ENCODE peak calls at places on chromosomes 6 and 20, in four cellular contexts. One of them, this sample, is unnamed.

GRCh38 chr6:127514396-127515227 is 4.5 kb downstream of the MTCL3 start:
- DNase-seq in posterior cingulate gyrus: peak; percentile 62
- DNase-seq in nephron progenitor cell: peak; percentile 74
- DNase-seq in stimulated activated CD4-positive, alpha-beta T cell treated with anti-CD3 and anti-CD28 coated beads, Interleukin-2, amount 100 ng/mL, for 48 hours: peak; percentile 29
- DNase-seq in this sample: peak; percentile 86

GRCh38 chr6:159852877-159853276 is 37.9 kb upstream of the MAS1 start:
- DNase-seq in posterior cingulate gyrus: peak; percentile 31
- DNase-seq in nephron progenitor cell: no peak
- DNase-seq in stimulated activated CD4-positive, alpha-beta T cell treated with anti-CD3 and anti-CD28 coated beads, Interleukin-2, amount 100 ng/mL, for 48 hours: no peak
- DNase-seq in this sample: no peak

GRCh38 chr6:134624781-134625180 is 306.9 kb upstream of the SGK1 start:
- DNase-seq in nephron progenitor cell: no peak
- DNase-seq in stimulated activated CD4-positive, alpha-beta T cell treated with anti-CD3 and anti-CD28 coated beads, Interleukin-2, amount 100 ng/mL, for 48 hours: no peak
- DNase-seq in posterior cingulate gyrus: no peak
- DNase-seq in this sample: no peak

GRCh38 chr6:166541876-166542579 is 44.5 kb downstream of the RAMACL start:
- DNase-seq in nephron progenitor cell: no peak
- DNase-seq in posterior cingulate gyrus: no peak
- DNase-seq in stimulated activated CD4-positive, alpha-beta T cell treated with anti-CD3 and anti-CD28 coated beads, Interleukin-2, amount 100 ng/mL, for 48 hours: no peak
- DNase-seq in this sample: no peak

GRCh38 chr6:138031850-138032249 is 75.4 kb downstream of the PERP start:
- DNase-seq in posterior cingulate gyrus: no peak
- DNase-seq in stimulated activated CD4-positive, alpha-beta T cell treated with anti-CD3 and anti-CD28 coated beads, Interleukin-2, amount 100 ng/mL, for 48 hours: no peak
- DNase-seq in nephron progenitor cell: no peak
- DNase-seq in this sample: no peak

GRCh38 chr6:132060591-132060990 is 109.4 kb upstream of the CCN2 start:
- DNase-seq in posterior cingulate gyrus: no peak
- DNase-seq in nephron progenitor cell: no peak
- DNase-seq in stimulated activated CD4-positive, alpha-beta T cell treated with anti-CD3 and anti-CD28 coated beads, Interleukin-2, amount 100 ng/mL, for 48 hours: no peak
- DNase-seq in this sample: no peak

GRCh38 chr6:28941681-28942448 is 18.1 kb upstream of the TRIM27 start:
- DNase-seq in nephron progenitor cell: peak; percentile 59
- DNase-seq in posterior cingulate gyrus: no peak
- DNase-seq in stimulated activated CD4-positive, alpha-beta T cell treated with anti-CD3 and anti-CD28 coated beads, Interleukin-2, amount 100 ng/mL, for 48 hours: no peak
- DNase-seq in this sample: no peak

GRCh38 chr6:156775717-156776116 is 1.5 kb upstream of the ARID1B start:
- DNase-seq in stimulated activated CD4-positive, alpha-beta T cell treated with anti-CD3 and anti-CD28 coated beads, Interleukin-2, amount 100 ng/mL, for 48 hours: no peak
- DNase-seq in posterior cingulate gyrus: no peak
- DNase-seq in nephron progenitor cell: no peak
- DNase-seq in this sample: no peak

GRCh38 chr20:37229300-37229699 is 32.3 kb downstream of the GHRH start:
- DNase-seq in stimulated activated CD4-positive, alpha-beta T cell treated with anti-CD3 and anti-CD28 coated beads, Interleukin-2, amount 100 ng/mL, for 48 hours: no peak
- DNase-seq in nephron progenitor cell: no peak
- DNase-seq in posterior cingulate gyrus: no peak
- DNase-seq in this sample: no peak

GRCh38 chr6:21256197-21256596 is 337.4 kb upstream of the SOX4 start:
- DNase-seq in stimulated activated CD4-positive, alpha-beta T cell treated with anti-CD3 and anti-CD28 coated beads, Interleukin-2, amount 100 ng/mL, for 48 hours: no peak
- DNase-seq in nephron progenitor cell: no peak
- DNase-seq in posterior cingulate gyrus: no peak
- DNase-seq in this sample: no peak

GRCh38 chr6:30154709-30155521 is 6.1 kb downstream of the TRIM10 start:
- DNase-seq in nephron progenitor cell: no peak
- DNase-seq in posterior cingulate gyrus: no peak
- DNase-seq in stimulated activated CD4-positive, alpha-beta T cell treated with anti-CD3 and anti-CD28 coated beads, Interleukin-2, amount 100 ng/mL, for 48 hours: no peak
- DNase-seq in this sample: no peak

GRCh38 chr6:16319813-16320532 is 81.6 kb downstream of the GMPR start:
- DNase-seq in stimulated activated CD4-positive, alpha-beta T cell treated with anti-CD3 and anti-CD28 coated beads, Interleukin-2, amount 100 ng/mL, for 48 hours: peak; percentile 47
- DNase-seq in nephron progenitor cell: no peak
- DNase-seq in posterior cingulate gyrus: peak; percentile 57
- DNase-seq in this sample: peak; percentile 83

GRCh38 chr6:140537834-140538680 is 1163.6 kb upstream of the CITED2 start:
- DNase-seq in nephron progenitor cell: peak; percentile 18
- DNase-seq in posterior cingulate gyrus: no peak
- DNase-seq in stimulated activated CD4-positive, alpha-beta T cell treated with anti-CD3 and anti-CD28 coated beads, Interleukin-2, amount 100 ng/mL, for 48 hours: no peak
- DNase-seq in this sample: no peak

GRCh38 chr20:62603021-62603906 is 39.0 kb upstream of the SLCO4A1 start:
- DNase-seq in nephron progenitor cell: no peak
- DNase-seq in posterior cingulate gyrus: no peak
- DNase-seq in stimulated activated CD4-positive, alpha-beta T cell treated with anti-CD3 and anti-CD28 coated beads, Interleukin-2, amount 100 ng/mL, for 48 hours: no peak
- DNase-seq in this sample: peak; percentile 94

GRCh38 chr6:16130932-16131387 is 2.1 kb downstream of the MYLIP start:
- DNase-seq in posterior cingulate gyrus: no peak
- DNase-seq in nephron progenitor cell: peak; percentile 12
- DNase-seq in stimulated activated CD4-positive, alpha-beta T cell treated with anti-CD3 and anti-CD28 coated beads, Interleukin-2, amount 100 ng/mL, for 48 hours: no peak
- DNase-seq in this sample: no peak

GRCh38 chr6:44057238-44057930 is 69.9 kb downstream of the MRPL14 start:
- DNase-seq in posterior cingulate gyrus: no peak
- DNase-seq in nephron progenitor cell: no peak
- DNase-seq in stimulated activated CD4-positive, alpha-beta T cell treated with anti-CD3 and anti-CD28 coated beads, Interleukin-2, amount 100 ng/mL, for 48 hours: no peak
- DNase-seq in this sample: no peak

GRCh38 chr20:19938421-19938787 is 78.8 kb upstream of the NAA20 start:
- DNase-seq in nephron progenitor cell: no peak
- DNase-seq in posterior cingulate gyrus: no peak
- DNase-seq in stimulated activated CD4-positive, alpha-beta T cell treated with anti-CD3 and anti-CD28 coated beads, Interleukin-2, amount 100 ng/mL, for 48 hours: no peak
- DNase-seq in this sample: no peak

GRCh38 chr20:8782804-8783203 is 286.1 kb upstream of the PLCB4 start:
- DNase-seq in stimulated activated CD4-positive, alpha-beta T cell treated with anti-CD3 and anti-CD28 coated beads, Interleukin-2, amount 100 ng/mL, for 48 hours: no peak
- DNase-seq in posterior cingulate gyrus: no peak
- DNase-seq in nephron progenitor cell: no peak
- DNase-seq in this sample: no peak

GRCh38 chr6:134041093-134041492 is 11.3 kb downstream of the SLC2A12 start:
- DNase-seq in stimulated activated CD4-positive, alpha-beta T cell treated with anti-CD3 and anti-CD28 coated beads, Interleukin-2, amount 100 ng/mL, for 48 hours: no peak
- DNase-seq in nephron progenitor cell: no peak
- DNase-seq in posterior cingulate gyrus: no peak
- DNase-seq in this sample: no peak

GRCh38 chr6:13494137-13494536 is 6.7 kb upstream of the GFOD1 start:
- DNase-seq in nephron progenitor cell: no peak
- DNase-seq in posterior cingulate gyrus: no peak
- DNase-seq in stimulated activated CD4-positive, alpha-beta T cell treated with anti-CD3 and anti-CD28 coated beads, Interleukin-2, amount 100 ng/mL, for 48 hours: no peak
- DNase-seq in this sample: no peak

GRCh38 chr6:163808871-163809270 is 394.4 kb downstream of the QKI start:
- DNase-seq in stimulated activated CD4-positive, alpha-beta T cell treated with anti-CD3 and anti-CD28 coated beads, Interleukin-2, amount 100 ng/mL, for 48 hours: no peak
- DNase-seq in posterior cingulate gyrus: no peak
- DNase-seq in nephron progenitor cell: no peak
- DNase-seq in this sample: no peak

GRCh38 chr6:28657367-28657755 is 131.7 kb downstream of the GPX5 start:
- DNase-seq in nephron progenitor cell: no peak
- DNase-seq in posterior cingulate gyrus: no peak
- DNase-seq in stimulated activated CD4-positive, alpha-beta T cell treated with anti-CD3 and anti-CD28 coated beads, Interleukin-2, amount 100 ng/mL, for 48 hours: no peak
- DNase-seq in this sample: no peak

GRCh38 chr20:4434681-4435080 is 287.0 kb upstream of the PRND start:
- DNase-seq in nephron progenitor cell: no peak
- DNase-seq in stimulated activated CD4-positive, alpha-beta T cell treated with anti-CD3 and anti-CD28 coated beads, Interleukin-2, amount 100 ng/mL, for 48 hours: no peak
- DNase-seq in posterior cingulate gyrus: no peak
- DNase-seq in this sample: no peak

GRCh38 chr20:57785061-57785460 is 75.2 kb upstream of the PMEPA1 start:
- DNase-seq in stimulated activated CD4-positive, alpha-beta T cell treated with anti-CD3 and anti-CD28 coated beads, Interleukin-2, amount 100 ng/mL, for 48 hours: no peak
- DNase-seq in posterior cingulate gyrus: no peak
- DNase-seq in nephron progenitor cell: no peak
- DNase-seq in this sample: peak; percentile 68

GRCh38 chr6:28910901-28911680 is 12.7 kb downstream of the TRIM27 start:
- DNase-seq in posterior cingulate gyrus: no peak
- DNase-seq in nephron progenitor cell: no peak
- DNase-seq in stimulated activated CD4-positive, alpha-beta T cell treated with anti-CD3 and anti-CD28 coated beads, Interleukin-2, amount 100 ng/mL, for 48 hours: no peak
- DNase-seq in this sample: no peak

GRCh38 chr6:79512014-79512413 is 25.2 kb downstream of the LCA5 start:
- DNase-seq in stimulated activated CD4-positive, alpha-beta T cell treated with anti-CD3 and anti-CD28 coated beads, Interleukin-2, amount 100 ng/mL, for 48 hours: no peak
- DNase-seq in nephron progenitor cell: no peak
- DNase-seq in posterior cingulate gyrus: no peak
- DNase-seq in this sample: no peak

GRCh38 chr20:62787329-62787728 is 8.9 kb upstream of the MRGBP start:
- DNase-seq in nephron progenitor cell: no peak
- DNase-seq in posterior cingulate gyrus: no peak
- DNase-seq in stimulated activated CD4-positive, alpha-beta T cell treated with anti-CD3 and anti-CD28 coated beads, Interleukin-2, amount 100 ng/mL, for 48 hours: no peak
- DNase-seq in this sample: no peak

GRCh38 chr20:56249244-56249955 is 868 bp downstream of the MC3R start:
- DNase-seq in nephron progenitor cell: peak; percentile 44
- DNase-seq in stimulated activated CD4-positive, alpha-beta T cell treated with anti-CD3 and anti-CD28 coated beads, Interleukin-2, amount 100 ng/mL, for 48 hours: peak; percentile 26
- DNase-seq in posterior cingulate gyrus: peak; percentile 24
- DNase-seq in this sample: no peak

GRCh38 chr6:20789162-20789561 is 254.9 kb downstream of the CDKAL1 start:
- DNase-seq in nephron progenitor cell: no peak
- DNase-seq in posterior cingulate gyrus: no peak
- DNase-seq in stimulated activated CD4-positive, alpha-beta T cell treated with anti-CD3 and anti-CD28 coated beads, Interleukin-2, amount 100 ng/mL, for 48 hours: no peak
- DNase-seq in this sample: no peak

GRCh38 chr20:16368645-16369292 is 204.5 kb downstream of the KIF16B start:
- DNase-seq in posterior cingulate gyrus: no peak
- DNase-seq in nephron progenitor cell: no peak
- DNase-seq in stimulated activated CD4-positive, alpha-beta T cell treated with anti-CD3 and anti-CD28 coated beads, Interleukin-2, amount 100 ng/mL, for 48 hours: no peak
- DNase-seq in this sample: no peak

GRCh38 chr6:53975966-53976610 is 135.2 kb upstream of the MLIP start:
- DNase-seq in stimulated activated CD4-positive, alpha-beta T cell treated with anti-CD3 and anti-CD28 coated beads, Interleukin-2, amount 100 ng/mL, for 48 hours: no peak
- DNase-seq in nephron progenitor cell: no peak
- DNase-seq in posterior cingulate gyrus: no peak
- DNase-seq in this sample: no peak

GRCh38 chr6:157597461-157598312 is 216.7 kb downstream of the ZDHHC14 start:
- DNase-seq in nephron progenitor cell: peak; percentile 44
- DNase-seq in posterior cingulate gyrus: peak; percentile 53
- DNase-seq in stimulated activated CD4-positive, alpha-beta T cell treated with anti-CD3 and anti-CD28 coated beads, Interleukin-2, amount 100 ng/mL, for 48 hours: peak; percentile 17
- DNase-seq in this sample: peak; percentile 41

GRCh38 chr6:156949376-156949775 is 172.2 kb downstream of the ARID1B start:
- DNase-seq in stimulated activated CD4-positive, alpha-beta T cell treated with anti-CD3 and anti-CD28 coated beads, Interleukin-2, amount 100 ng/mL, for 48 hours: no peak
- DNase-seq in nephron progenitor cell: no peak
- DNase-seq in posterior cingulate gyrus: no peak
- DNase-seq in this sample: no peak

GRCh38 chr6:121848523-121849255 is 413.2 kb downstream of the GJA1 start:
- DNase-seq in posterior cingulate gyrus: peak; percentile 28
- DNase-seq in stimulated activated CD4-positive, alpha-beta T cell treated with anti-CD3 and anti-CD28 coated beads, Interleukin-2, amount 100 ng/mL, for 48 hours: no peak
- DNase-seq in nephron progenitor cell: no peak
- DNase-seq in this sample: no peak

GRCh38 chr20:59399426-59400099 is 99.2 kb downstream of the EDN3 start:
- DNase-seq in nephron progenitor cell: no peak
- DNase-seq in posterior cingulate gyrus: no peak
- DNase-seq in stimulated activated CD4-positive, alpha-beta T cell treated with anti-CD3 and anti-CD28 coated beads, Interleukin-2, amount 100 ng/mL, for 48 hours: no peak
- DNase-seq in this sample: no peak

GRCh38 chr6:138129190-138129589 is 22.0 kb upstream of the PERP start:
- DNase-seq in stimulated activated CD4-positive, alpha-beta T cell treated with anti-CD3 and anti-CD28 coated beads, Interleukin-2, amount 100 ng/mL, for 48 hours: no peak
- DNase-seq in nephron progenitor cell: no peak
- DNase-seq in posterior cingulate gyrus: no peak
- DNase-seq in this sample: no peak

GRCh38 chr20:40990542-40991120 is 38.0 kb upstream of the TOP1 start:
- DNase-seq in posterior cingulate gyrus: peak; percentile 73
- DNase-seq in nephron progenitor cell: peak; percentile 74
- DNase-seq in stimulated activated CD4-positive, alpha-beta T cell treated with anti-CD3 and anti-CD28 coated beads, Interleukin-2, amount 100 ng/mL, for 48 hours: peak; percentile 68
- DNase-seq in this sample: peak; percentile 93

GRCh38 chr6:18047406-18047805 is 60.0 kb upstream of the KIF13A start:
- DNase-seq in posterior cingulate gyrus: no peak
- DNase-seq in stimulated activated CD4-positive, alpha-beta T cell treated with anti-CD3 and anti-CD28 coated beads, Interleukin-2, amount 100 ng/mL, for 48 hours: no peak
- DNase-seq in nephron progenitor cell: no peak
- DNase-seq in this sample: no peak